ENCODE peak calls at places on chromosomes 2 and 18, in seven cellular contexts. I is heart right ventricle, D is body of pancreas, B is right atrium auricular region, E is left lung, Y is IMR-90, J is lower lobe of right lung. Q is an unnamed sample.

GRCh38 chr2:96771792-96772618 is 11.3 kb downstream of the CNNM4 start:
- DNase-seq in I (no peak), D (peak; percentile 62), B (no peak), E (no peak), Y (no peak), J (peak; percentile 73), Q (no peak)

GRCh38 chr2:105261061-105261460 is 19.5 kb downstream of the GPR45 start:
- DNase-seq in I (no peak), D (no peak), B (no peak), E (no peak), Y (peak; percentile 96), J (no peak), Q (no peak)

GRCh38 chr2:102442967-102443828 is 20.2 kb downstream of the IL18RAP start:
- DNase-seq in I (no peak), D (no peak), B (no peak), E (no peak), Y (peak; percentile 39), J (no peak), Q (no peak)

GRCh38 chr2:46142546-46143329 is 154.5 kb upstream of the EPAS1 start:
- DNase-seq in I (no peak), D (peak; percentile 23), B (no peak), E (no peak), Y (no peak), J (no peak), Q (no peak)

GRCh38 chr2:190315273-190315672 is 4.4 kb downstream of the HIBCH start:
- DNase-seq in I (no peak), D (no peak), B (no peak), E (no peak), Y (no peak), J (no peak), Q (no peak)

GRCh38 chr2:35343135-35343534 is 1012.4 kb upstream of the CRIM1 start:
- DNase-seq in I (no peak), D (no peak), B (no peak), E (no peak), Y (no peak), J (no peak), Q (no peak)

GRCh38 chr2:36708119-36708741 is 11.7 kb downstream of the VIT start:
- DNase-seq in I (no peak), D (no peak), B (peak; percentile 55), E (no peak), Y (peak; percentile 17), J (no peak), Q (no peak)

GRCh38 chr2:44564752-44565151 is 203.0 kb downstream of the CAMKMT start:
- DNase-seq in I (no peak), D (no peak), B (no peak), E (no peak), Y (no peak), J (no peak), Q (no peak)

GRCh38 chr2:1750935-1751767 is 6.8 kb upstream of the PXDN start:
- DNase-seq in I (peak; percentile 66), D (peak; percentile 72), B (peak; percentile 78), E (no peak), Y (peak; percentile 86), J (peak; percentile 76), Q (peak; percentile 51)

GRCh38 chr18:67104700-67105284 is 411.7 kb downstream of the DSEL start:
- DNase-seq in I (no peak), D (peak; percentile 62), B (peak; percentile 75), E (no peak), Y (peak; percentile 66), J (peak; percentile 52), Q (peak; percentile 51)

GRCh38 chr18:26686532-26686931 is 138.2 kb upstream of the KCTD1 start:
- DNase-seq in I (no peak), D (no peak), B (no peak), E (no peak), Y (no peak), J (no peak), Q (no peak)

GRCh38 chr2:100919316-100919715 is 82.8 kb upstream of the RPL31 start:
- DNase-seq in I (no peak), D (no peak), B (no peak), E (no peak), Y (no peak), J (no peak), Q (no peak)

GRCh38 chr18:26383454-26384270 is 157.4 kb downstream of the TAF4B start:
- DNase-seq in I (no peak), D (no peak), B (no peak), E (no peak), Y (peak; percentile 67), J (no peak), Q (no peak)

GRCh38 chr2:146124741-146125140 is 1604.8 kb upstream of the ZEB2 start:
- DNase-seq in I (no peak), D (no peak), B (no peak), E (no peak), Y (peak; percentile 63), J (no peak), Q (no peak)

GRCh38 chr2:216183459-216183858 is 74.3 kb downstream of the XRCC5 start:
- DNase-seq in I (no peak), D (no peak), B (no peak), E (no peak), Y (no peak), J (no peak), Q (no peak)

GRCh38 chr2:46989491-46990230 is 74.1 kb upstream of the MCFD2 start:
- DNase-seq in I (no peak), D (no peak), B (no peak), E (peak; percentile 65), Y (no peak), J (no peak), Q (no peak)

GRCh38 chr2:74873678-74874640 is 40.0 kb downstream of the HK2 start:
- DNase-seq in I (no peak), D (no peak), B (no peak), E (peak; percentile 75), Y (no peak), J (no peak), Q (no peak)

GRCh38 chr2:217857624-217858506 is 144.9 kb downstream of the TNS1 start:
- DNase-seq in I (peak; percentile 60), D (no peak), B (no peak), E (no peak), Y (no peak), J (no peak), Q (peak; percentile 29)

GRCh38 chr2:219662566-219662965 is 35.1 kb downstream of the SLC4A3 start:
- DNase-seq in I (no peak), D (no peak), B (no peak), E (no peak), Y (no peak), J (no peak), Q (no peak)

GRCh38 chr2:121561617-121562268 is 31.1 kb downstream of the RNU4ATAC start:
- DNase-seq in I (no peak), D (no peak), B (no peak), E (no peak), Y (peak; percentile 65), J (no peak), Q (no peak)

GRCh38 chr18:21741511-21742322 is 1.1 kb downstream of the MIB1 start:
- DNase-seq in I (peak; percentile 30), D (peak; percentile 36), B (no peak), E (peak; percentile 88), Y (peak; percentile 9), J (peak; percentile 66), Q (peak; percentile 19)

GRCh38 chr2:79860233-79861058 is 347.6 kb downstream of the CTNNA2 start:
- DNase-seq in I (no peak), D (no peak), B (no peak), E (no peak), Y (peak; percentile 21), J (no peak), Q (no peak)

GRCh38 chr2:156476516-156477206 is 40.5 kb downstream of the GPD2 start:
- DNase-seq in I (no peak), D (no peak), B (no peak), E (no peak), Y (peak; percentile 74), J (no peak), Q (no peak)

GRCh38 chr2:151727593-151728552 is 6.4 kb downstream of the NEB start:
- DNase-seq in I (no peak), D (no peak), B (no peak), E (no peak), Y (no peak), J (no peak), Q (no peak)

GRCh38 chr2:207779523-207779922 is 9.8 kb upstream of the FZD5 start:
- DNase-seq in I (no peak), D (no peak), B (no peak), E (no peak), Y (no peak), J (no peak), Q (no peak)

GRCh38 chr2:207783514-207783913 is 13.8 kb upstream of the FZD5 start:
- DNase-seq in I (no peak), D (no peak), B (no peak), E (no peak), Y (no peak), J (no peak), Q (no peak)

GRCh38 chr2:207784898-207785297 is 15.2 kb upstream of the FZD5 start:
- DNase-seq in I (no peak), D (no peak), B (no peak), E (no peak), Y (no peak), J (no peak), Q (no peak)

GRCh38 chr2:207778298-207778882 is 8.7 kb upstream of the FZD5 start:
- DNase-seq in I (no peak), D (no peak), B (no peak), E (no peak), Y (no peak), J (no peak), Q (no peak)

GRCh38 chr2:207782238-207783030 is 12.7 kb upstream of the FZD5 start:
- DNase-seq in I (no peak), D (peak; percentile 79), B (no peak), E (no peak), Y (no peak), J (no peak), Q (no peak)
- H3K27ac ChIP-seq in I (no peak overlapping the region), D (peak overlapping the region; percentile 10), B (no peak overlapping the region), E (no peak overlapping the region), Y (no peak overlapping the region), J (no peak overlapping the region), Q (no peak overlapping the region)

GRCh38 chr2:238725298-238725697 is 122.6 kb upstream of the TWIST2 start:
- DNase-seq in I (no peak), D (no peak), B (peak; percentile 23), E (no peak), Y (no peak), J (no peak), Q (no peak)
- H3K27ac ChIP-seq in I (no peak overlapping the region), D (no peak overlapping the region), B (no peak overlapping the region), E (no peak overlapping the region), Y (no peak overlapping the region), J (no peak overlapping the region), Q (no peak overlapping the region)

GRCh38 chr18:7822435-7823425 is 255.6 kb downstream of the PTPRM start:
- DNase-seq in I (peak; percentile 18), D (no peak), B (no peak), E (no peak), Y (no peak), J (no peak), Q (no peak)
- H3K27ac ChIP-seq in I (peak overlapping the region; percentile 56), D (no peak overlapping the region), B (no peak overlapping the region), E (no peak overlapping the region), Y (no peak overlapping the region), J (peak overlapping the region; percentile 39), Q (no peak overlapping the region)

GRCh38 chr2:99425022-99425421 is 64.8 kb downstream of the REV1 start:
- DNase-seq in I (no peak), D (peak; percentile 56), B (no peak), E (no peak), Y (peak; percentile 86), J (no peak), Q (no peak)

GRCh38 chr2:99431587-99432275 is 58.1 kb downstream of the REV1 start:
- DNase-seq in I (no peak), D (no peak), B (no peak), E (no peak), Y (peak; percentile 52), J (no peak), Q (no peak)

GRCh38 chr2:99430614-99431258 is 59.1 kb downstream of the REV1 start:
- DNase-seq in I (no peak), D (no peak), B (no peak), E (no peak), Y (peak; percentile 89), J (no peak), Q (no peak)
- H3K27ac ChIP-seq in I (no peak overlapping the region), D (no peak overlapping the region), B (no peak overlapping the region), E (no peak overlapping the region), Y (no peak overlapping the region), J (no peak overlapping the region), Q (no peak overlapping the region)

Q was measured in substantia nigra.